ENCODE peak calls at places on chromosomes 13 and 19, in seven cellular contexts. L is uterus, K is tibial artery, O is Panc1, M is Caco-2, N is left ventricle myocardium inferior, P is tibial nerve. I is an unnamed sample.

GRCh38 chr19:6258812-6259311 is 20.9 kb downstream of the MLLT1 start:
- DNase-seq in L (no peak), K (no peak), O (no peak), M (no peak), N (no peak), P (no peak), I (no peak)

GRCh38 chr13:74466015-74466414 is 331.8 kb upstream of the KLF12 start:
- DNase-seq in L (no peak), K (no peak), O (no peak), M (no peak), N (no peak), P (no peak), I (no peak)

GRCh38 chr19:16773259-16773658 is 53.6 kb downstream of the NWD1 start:
- DNase-seq in L (no peak), K (no peak), O (no peak), M (no peak), N (no peak), P (no peak), I (no peak)

GRCh38 chr19:18009412-18010066 is 1.6 kb downstream of the ARRDC2 start:
- DNase-seq in L (no peak), K (no peak), O (no peak), M (no peak), N (no peak), P (no peak), I (no peak)

GRCh38 chr13:28885191-28885590 is 65.1 kb downstream of the MTUS2 start:
- DNase-seq in L (no peak), K (no peak), O (no peak), M (no peak), N (no peak), P (no peak), I (no peak)

GRCh38 chr19:15616183-15616582 is 1.2 kb downstream of the CYP4F8 start:
- DNase-seq in L (no peak), K (no peak), O (no peak), M (no peak), N (no peak), P (no peak), I (no peak)

GRCh38 chr19:37583340-37583739 is 11.3 kb downstream of the ZNF571 start:
- DNase-seq in L (no peak), K (no peak), O (no peak), M (no peak), N (no peak), P (no peak), I (no peak)

GRCh38 chr13:26663801-26664200 is 96.8 kb downstream of the GPR12 start:
- DNase-seq in L (no peak), K (no peak), O (no peak), M (no peak), N (no peak), P (no peak), I (no peak)

GRCh38 chr13:32080328-32080744 is 48.8 kb downstream of the FRY start:
- DNase-seq in L (no peak), K (no peak), O (no peak), M (no peak), N (no peak), P (no peak), I (no peak)

GRCh38 chr19:6577410-6578125 is 13.4 kb downstream of the CD70 start:
- DNase-seq in L (no peak), K (no peak), O (no peak), M (no peak), N (no peak), P (no peak), I (no peak)

GRCh38 chr19:2650515-2650914 is 52.0 kb downstream of the GNG7 start:
- DNase-seq in L (no peak), K (no peak), O (no peak), M (no peak), N (peak; percentile 47), P (no peak), I (no peak)

GRCh38 chr19:8571006-8571411 is 6.2 kb downstream of the MYO1F start:
- DNase-seq in L (no peak), K (peak; percentile 42), O (no peak), M (no peak), N (peak; percentile 27), P (no peak), I (peak; percentile 17)

GRCh38 chr13:52070929-52071523 is 46.5 kb downstream of the UTP14C start:
- DNase-seq in L (no peak), K (no peak), O (no peak), M (no peak), N (no peak), P (no peak), I (no peak)

GRCh38 chr19:49411681-49412321 is 11.4 kb downstream of the PTH2 start:
- DNase-seq in L (no peak), K (no peak), O (no peak), M (no peak), N (no peak), P (no peak), I (no peak)

GRCh38 chr13:46728777-46729176 is 68.2 kb downstream of the ESD start:
- DNase-seq in L (no peak), K (no peak), O (no peak), M (no peak), N (no peak), P (no peak), I (no peak)

GRCh38 chr13:24161010-24161775 is 673 bp downstream of the SPATA13 start:
- DNase-seq in L (peak; percentile 29), K (peak; percentile 22), O (no peak), M (peak; percentile 50), N (no peak), P (no peak), I (peak; percentile 23)

GRCh38 chr19:31943305-31943704 is 402.1 kb upstream of the ZNF507 start:
- DNase-seq in L (no peak), K (no peak), O (no peak), M (no peak), N (no peak), P (no peak), I (no peak)

GRCh38 chr19:13986348-13986904 is 19.7 kb downstream of the RFX1 start:
- DNase-seq in L (peak; percentile 74), K (peak; percentile 89), O (no peak), M (no peak), N (peak; percentile 85), P (peak; percentile 74), I (peak; percentile 96)

GRCh38 chr19:55659822-55660221 is 5.0 kb downstream of the U2AF2 start:
- DNase-seq in L (no peak), K (no peak), O (no peak), M (no peak), N (no peak), P (no peak), I (no peak)

GRCh38 chr13:110330491-110331001 is 23.5 kb downstream of the COL4A2 start:
- DNase-seq in L (no peak), K (no peak), O (no peak), M (no peak), N (no peak), P (no peak), I (no peak)

GRCh38 chr19:6811906-6812305 is 39.4 kb downstream of the VAV1 start:
- DNase-seq in L (no peak), K (no peak), O (no peak), M (no peak), N (no peak), P (no peak), I (no peak)

GRCh38 chr19:34961775-34962174 is 2.3 kb downstream of the ZNF792 start:
- DNase-seq in L (no peak), K (no peak), O (no peak), M (no peak), N (no peak), P (no peak), I (no peak)
- H3K9me3 ChIP-seq in L (peaks cover 36% of the 10 kb centered on the region), K (peaks cover 8% of the 10 kb centered on the region), O (peaks cover 30% of the 10 kb centered on the region), M (peaks cover 33% of the 10 kb centered on the region), N (peaks cover 56% of the 10 kb centered on the region), P (peaks cover 19% of the 10 kb centered on the region), I (peaks cover 46% of the 10 kb centered on the region)

GRCh38 chr19:44131955-44132354 is 9.4 kb upstream of the ZNF234 start:
- DNase-seq in L (no peak), K (no peak), O (no peak), M (no peak), N (no peak), P (no peak), I (no peak)
- H3K9me3 ChIP-seq in L (peaks cover 60% of the 10 kb centered on the region), K (no peaks in the 10 kb centered on the region), O (peaks cover 28% of the 10 kb centered on the region), M (peaks cover 4% of the 10 kb centered on the region), N (peaks cover 54% of the 10 kb centered on the region), P (peaks cover 53% of the 10 kb centered on the region), I (peaks cover 35% of the 10 kb centered on the region)

DNA sequence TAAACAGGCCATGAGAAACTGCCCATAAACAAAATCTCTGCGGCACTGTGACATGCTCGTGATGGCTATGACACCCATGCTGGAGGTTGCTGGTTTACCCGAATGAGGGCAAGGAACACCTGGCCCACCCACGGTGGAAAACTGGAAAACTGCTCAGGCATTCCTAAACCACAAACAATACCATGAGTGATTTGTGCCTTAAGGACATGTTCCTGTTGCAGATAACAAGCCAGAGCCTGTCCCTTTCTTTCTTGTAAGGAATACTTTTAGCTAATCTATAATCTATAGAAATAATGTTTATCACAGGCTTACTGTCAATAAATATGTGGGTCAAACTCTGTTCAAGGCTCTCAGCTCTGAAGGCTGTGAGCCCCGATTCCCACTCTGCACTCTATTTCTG is 12.1 kb downstream of the ZNF561 start:
- DNase-seq in L (no peak), K (no peak), O (no peak), M (no peak), N (no peak), P (no peak), I (no peak)
- H3K9me3 ChIP-seq in L (peaks cover 53% of the 10 kb centered on the region), K (peaks cover 20% of the 10 kb centered on the region), O (peaks cover 35% of the 10 kb centered on the region), M (peaks cover 30% of the 10 kb centered on the region), N (peaks cover 91% of the 10 kb centered on the region), P (peaks cover 71% of the 10 kb centered on the region), I (peaks cover 22% of the 10 kb centered on the region)

GRCh38 chr13:105276571-105276970 is 1258.9 kb downstream of the EFNB2 start:
- DNase-seq in L (no peak), K (no peak), O (no peak), M (no peak), N (no peak), P (no peak), I (no peak)

GRCh38 chr13:105273665-105274222 is 1261.7 kb downstream of the EFNB2 start:
- DNase-seq in L (no peak), K (no peak), O (no peak), M (no peak), N (no peak), P (no peak), I (no peak)

GRCh38 chr13:105278797-105279425 is 1256.6 kb downstream of the EFNB2 start:
- DNase-seq in L (no peak), K (no peak), O (no peak), M (no peak), N (no peak), P (no peak), I (no peak)

GRCh38 chr13:105272660-105273631 is 1262.5 kb downstream of the EFNB2 start:
- DNase-seq in L (no peak), K (no peak), O (no peak), M (no peak), N (no peak), P (no peak), I (no peak)
- H3K9me3 ChIP-seq in L (no peaks in the 10 kb centered on the region), K (no peaks in the 10 kb centered on the region), O (no peaks in the 10 kb centered on the region), M (no peaks in the 10 kb centered on the region), N (no peaks in the 10 kb centered on the region), P (no peaks in the 10 kb centered on the region), I (no peaks in the 10 kb centered on the region)

DNA sequence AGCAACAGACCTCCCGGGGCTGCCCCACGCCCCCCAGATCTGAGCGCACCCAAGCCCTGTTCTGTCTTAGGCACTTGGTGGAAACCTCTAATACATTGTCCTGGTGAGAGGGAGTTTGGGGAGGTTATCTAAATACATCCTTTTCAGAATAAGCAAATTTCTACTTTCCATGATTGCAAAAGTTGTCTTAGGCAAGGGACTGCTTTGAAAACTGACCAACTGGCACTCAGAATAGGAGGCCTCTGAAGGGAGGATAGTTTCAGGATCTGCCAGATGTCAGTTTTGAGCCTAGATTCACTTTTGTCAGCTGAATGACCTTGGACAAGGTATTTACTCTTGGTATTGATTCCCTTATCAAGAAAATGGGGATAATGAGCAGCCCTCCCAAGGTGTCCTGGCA is 11.8 kb downstream of the SERP2 start:
- DNase-seq in L (no peak), K (no peak), O (no peak), M (no peak), N (no peak), P (no peak), I (no peak)
- H3K9me3 ChIP-seq in L (no peaks in the 10 kb centered on the region), K (no peaks in the 10 kb centered on the region), O (no peaks in the 10 kb centered on the region), M (no peaks in the 10 kb centered on the region), N (no peaks in the 10 kb centered on the region), P (no peaks in the 10 kb centered on the region), I (no peaks in the 10 kb centered on the region)

I was measured in T-helper 17 cell.